ENCODE peak calls at places on chromosomes 13 and 19, in seven cellular contexts. One of them, this sample, is unnamed.

GRCh38 chr13:40139896-40140520 is 484.5 kb downstream of the COG6 start:
- DNase-seq in SJSA1: no peak
- DNase-seq in A673: no peak
- DNase-seq in mesenchymal stem cell: no peak
- DNase-seq in pancreas: no peak
- DNase-seq in keratinocyte: no peak
- DNase-seq in adrenal gland: no peak
- DNase-seq in this sample: no peak

GRCh38 chr13:37914781-37915391 is 45.3 kb upstream of the TRPC4 start:
- DNase-seq in SJSA1: no peak
- DNase-seq in A673: peak; percentile 93
- DNase-seq in mesenchymal stem cell: peak; percentile 37
- DNase-seq in pancreas: no peak
- DNase-seq in keratinocyte: peak; percentile 49
- DNase-seq in adrenal gland: no peak
- DNase-seq in this sample: no peak

GRCh38 chr13:21458816-21459701 is at the start of gene ZDHHC20:
- DNase-seq in SJSA1: peak; percentile 62
- DNase-seq in A673: peak; percentile 89
- DNase-seq in mesenchymal stem cell: peak; percentile 86
- DNase-seq in pancreas: peak; percentile 99
- DNase-seq in keratinocyte: no peak
- DNase-seq in adrenal gland: peak; percentile 90
- DNase-seq in this sample: peak; percentile 93

GRCh38 chr13:34357435-34358232 is 539.7 kb downstream of the RFC3 start:
- DNase-seq in SJSA1: peak; percentile 76
- DNase-seq in A673: peak; percentile 45
- DNase-seq in mesenchymal stem cell: peak; percentile 83
- DNase-seq in pancreas: no peak
- DNase-seq in keratinocyte: peak; percentile 67
- DNase-seq in adrenal gland: peak; percentile 59
- DNase-seq in this sample: no peak

GRCh38 chr19:54473983-54474382 is 887 bp upstream of the CDC42EP5 start:
- DNase-seq in SJSA1: no peak
- DNase-seq in A673: no peak
- DNase-seq in mesenchymal stem cell: no peak
- DNase-seq in pancreas: no peak
- DNase-seq in keratinocyte: no peak
- DNase-seq in adrenal gland: no peak
- DNase-seq in this sample: no peak

GRCh38 chr19:14496029-14496848 is at the start of gene GIPC1:
- DNase-seq in SJSA1: peak; percentile 99
- DNase-seq in A673: peak; percentile 99
- DNase-seq in mesenchymal stem cell: peak; percentile 99
- DNase-seq in pancreas: peak; percentile 95
- DNase-seq in keratinocyte: peak; percentile 91
- DNase-seq in adrenal gland: peak; percentile 98
- DNase-seq in this sample: peak; percentile 96

GRCh38 chr13:99894835-99895427 is 76.6 kb downstream of the ZIC5 start:
- DNase-seq in SJSA1: peak; percentile 59
- DNase-seq in A673: no peak
- DNase-seq in mesenchymal stem cell: peak; percentile 11
- DNase-seq in pancreas: no peak
- DNase-seq in keratinocyte: no peak
- DNase-seq in adrenal gland: no peak
- DNase-seq in this sample: no peak

GRCh38 chr19:57305056-57305455 is 15.2 kb upstream of the ZNF543 start:
- DNase-seq in SJSA1: no peak
- DNase-seq in A673: no peak
- DNase-seq in mesenchymal stem cell: peak; percentile 33
- DNase-seq in pancreas: no peak
- DNase-seq in keratinocyte: no peak
- DNase-seq in adrenal gland: no peak
- DNase-seq in this sample: no peak

GRCh38 chr13:61685683-61686013 is 270.0 kb upstream of the PCDH20 start:
- DNase-seq in SJSA1: no peak
- DNase-seq in A673: peak; percentile 48
- DNase-seq in mesenchymal stem cell: no peak
- DNase-seq in pancreas: no peak
- DNase-seq in keratinocyte: no peak
- DNase-seq in adrenal gland: no peak
- DNase-seq in this sample: no peak

GRCh38 chr13:49602005-49602404 is 16.6 kb upstream of the RCBTB1 start:
- DNase-seq in SJSA1: no peak
- DNase-seq in A673: no peak
- DNase-seq in mesenchymal stem cell: no peak
- DNase-seq in pancreas: no peak
- DNase-seq in keratinocyte: no peak
- DNase-seq in adrenal gland: no peak
- DNase-seq in this sample: no peak

GRCh38 chr19:52542984-52543664 is 15.7 kb downstream of the ZNF808 start:
- DNase-seq in SJSA1: no peak
- DNase-seq in A673: no peak
- DNase-seq in mesenchymal stem cell: no peak
- DNase-seq in pancreas: no peak
- DNase-seq in keratinocyte: no peak
- DNase-seq in adrenal gland: no peak
- DNase-seq in this sample: no peak

GRCh38 chr13:111209613-111210012 is 94.5 kb downstream of the ARHGEF7 start:
- DNase-seq in SJSA1: no peak
- DNase-seq in A673: no peak
- DNase-seq in mesenchymal stem cell: no peak
- DNase-seq in pancreas: no peak
- DNase-seq in keratinocyte: no peak
- DNase-seq in adrenal gland: no peak
- DNase-seq in this sample: no peak

GRCh38 chr19:35895911-35896642 is 4.3 kb downstream of the NFKBID start:
- DNase-seq in SJSA1: no peak
- DNase-seq in A673: no peak
- DNase-seq in mesenchymal stem cell: no peak
- DNase-seq in pancreas: no peak
- DNase-seq in keratinocyte: no peak
- DNase-seq in adrenal gland: no peak
- DNase-seq in this sample: no peak

GRCh38 chr19:13959962-13960862 is 7.9 kb downstream of the DCAF15 start:
- DNase-seq in SJSA1: no peak
- DNase-seq in A673: no peak
- DNase-seq in mesenchymal stem cell: no peak
- DNase-seq in pancreas: no peak
- DNase-seq in keratinocyte: no peak
- DNase-seq in adrenal gland: no peak
- DNase-seq in this sample: no peak

GRCh38 chr13:106753241-106753640 is 185.3 kb upstream of the ARGLU1 start:
- DNase-seq in SJSA1: no peak
- DNase-seq in A673: no peak
- DNase-seq in mesenchymal stem cell: peak; percentile 20
- DNase-seq in pancreas: no peak
- DNase-seq in keratinocyte: no peak
- DNase-seq in adrenal gland: peak; percentile 31
- DNase-seq in this sample: no peak

GRCh38 chr19:45051929-45052579 is 13.2 kb downstream of the CLASRP start:
- DNase-seq in SJSA1: no peak
- DNase-seq in A673: no peak
- DNase-seq in mesenchymal stem cell: no peak
- DNase-seq in pancreas: no peak
- DNase-seq in keratinocyte: no peak
- DNase-seq in adrenal gland: no peak
- DNase-seq in this sample: peak; percentile 85

GRCh38 chr19:41296323-41296935 is 13.5 kb upstream of the CCDC97 start:
- DNase-seq in SJSA1: no peak
- DNase-seq in A673: no peak
- DNase-seq in mesenchymal stem cell: peak; percentile 27
- DNase-seq in pancreas: no peak
- DNase-seq in keratinocyte: no peak
- DNase-seq in adrenal gland: no peak
- DNase-seq in this sample: no peak

GRCh38 chr19:56573914-56574313 is 6.6 kb downstream of the ZNF470 start:
- DNase-seq in SJSA1: no peak
- DNase-seq in A673: no peak
- DNase-seq in mesenchymal stem cell: no peak
- DNase-seq in pancreas: no peak
- DNase-seq in keratinocyte: no peak
- DNase-seq in adrenal gland: no peak
- DNase-seq in this sample: no peak

GRCh38 chr13:93235258-93236015 is 8.8 kb downstream of the GPC6 start:
- DNase-seq in SJSA1: no peak
- DNase-seq in A673: peak; percentile 86
- DNase-seq in mesenchymal stem cell: peak; percentile 49
- DNase-seq in pancreas: no peak
- DNase-seq in keratinocyte: no peak
- DNase-seq in adrenal gland: no peak
- DNase-seq in this sample: no peak

GRCh38 chr19:17090501-17091074 is 15.0 kb downstream of the MYO9B start:
- DNase-seq in SJSA1: no peak
- DNase-seq in A673: no peak
- DNase-seq in mesenchymal stem cell: peak; percentile 55
- DNase-seq in pancreas: no peak
- DNase-seq in keratinocyte: no peak
- DNase-seq in adrenal gland: peak; percentile 47
- DNase-seq in this sample: no peak

GRCh38 chr19:51690359-51691121 is 2.6 kb upstream of the SPACA6 start:
- DNase-seq in SJSA1: peak; percentile 62
- DNase-seq in A673: peak; percentile 80
- DNase-seq in mesenchymal stem cell: peak; percentile 91
- DNase-seq in pancreas: peak; percentile 81
- DNase-seq in keratinocyte: no peak
- DNase-seq in adrenal gland: peak; percentile 79
- DNase-seq in this sample: peak; percentile 58

GRCh38 chr19:33302974-33303790 is 848 bp upstream of the CEBPA start:
- DNase-seq in SJSA1: peak; percentile 34
- DNase-seq in A673: peak; percentile 60
- DNase-seq in mesenchymal stem cell: peak; percentile 66
- DNase-seq in pancreas: peak; percentile 85
- DNase-seq in keratinocyte: no peak
- DNase-seq in adrenal gland: peak; percentile 47
- DNase-seq in this sample: peak; percentile 62

GRCh38 chr19:13920940-13921744 is 15.1 kb downstream of the CC2D1A start:
- DNase-seq in SJSA1: peak; percentile 59
- DNase-seq in A673: peak; percentile 80
- DNase-seq in mesenchymal stem cell: peak; percentile 52
- DNase-seq in pancreas: no peak
- DNase-seq in keratinocyte: no peak
- DNase-seq in adrenal gland: peak; percentile 40
- DNase-seq in this sample: no peak

GRCh38 chr19:47580397-47580796 is 7.4 kb upstream of the ZNF541 start:
- DNase-seq in SJSA1: no peak
- DNase-seq in A673: no peak
- DNase-seq in mesenchymal stem cell: no peak
- DNase-seq in pancreas: no peak
- DNase-seq in keratinocyte: no peak
- DNase-seq in adrenal gland: no peak
- DNase-seq in this sample: no peak
- H3K4me1 ChIP-seq in SJSA1: peaks cover 8% of the 10 kb centered on the region
- H3K4me1 ChIP-seq in A673: no peaks in the 10 kb centered on the region
- H3K4me1 ChIP-seq in mesenchymal stem cell: peaks cover 3% of the 10 kb centered on the region
- H3K4me1 ChIP-seq in pancreas: no peaks in the 10 kb centered on the region
- H3K4me1 ChIP-seq in keratinocyte: peaks cover 19% of the 10 kb centered on the region
- H3K4me1 ChIP-seq in adrenal gland: peaks cover 6% of the 10 kb centered on the region
- H3K4me1 ChIP-seq in this sample: peaks cover 6% of the 10 kb centered on the region

DNA sequence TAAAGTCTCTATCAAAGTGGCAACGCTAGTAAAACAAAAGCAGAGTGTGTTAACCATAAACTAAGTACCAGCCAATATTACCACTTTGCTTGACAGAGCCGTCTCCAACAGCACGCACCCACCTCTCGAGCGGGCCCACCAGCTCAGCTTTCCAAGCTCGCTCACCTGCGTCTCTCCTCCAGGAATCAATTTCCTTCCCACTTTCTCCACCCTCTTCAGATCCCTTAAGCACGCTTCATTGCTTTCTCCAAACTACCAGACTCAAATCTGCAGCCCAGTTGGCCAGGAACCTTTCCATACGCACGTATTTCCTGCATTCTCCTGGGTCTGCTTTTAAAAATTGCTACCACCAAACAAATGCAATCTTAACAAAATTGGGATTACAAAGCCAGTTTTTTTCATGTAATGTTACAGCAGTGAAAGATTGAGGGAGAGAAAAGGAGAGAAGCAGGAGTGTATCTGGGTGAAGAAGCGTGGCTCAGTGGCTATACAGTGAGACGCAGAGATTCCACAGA is 1.5 kb downstream of the ENOX1 start:
- DNase-seq in SJSA1: no peak
- DNase-seq in A673: no peak
- DNase-seq in mesenchymal stem cell: no peak
- DNase-seq in pancreas: no peak
- DNase-seq in keratinocyte: no peak
- DNase-seq in adrenal gland: no peak
- DNase-seq in this sample: no peak
- H3K4me1 ChIP-seq in SJSA1: peaks cover 21% of the 10 kb centered on the region
- H3K4me1 ChIP-seq in A673: peaks cover 4% of the 10 kb centered on the region
- H3K4me1 ChIP-seq in mesenchymal stem cell: peaks cover 21% of the 10 kb centered on the region
- H3K4me1 ChIP-seq in pancreas: no peaks in the 10 kb centered on the region
- H3K4me1 ChIP-seq in keratinocyte: peaks cover 23% of the 10 kb centered on the region
- H3K4me1 ChIP-seq in adrenal gland: peaks cover 26% of the 10 kb centered on the region
- H3K4me1 ChIP-seq in this sample: peaks cover 7% of the 10 kb centered on the region

DNA sequence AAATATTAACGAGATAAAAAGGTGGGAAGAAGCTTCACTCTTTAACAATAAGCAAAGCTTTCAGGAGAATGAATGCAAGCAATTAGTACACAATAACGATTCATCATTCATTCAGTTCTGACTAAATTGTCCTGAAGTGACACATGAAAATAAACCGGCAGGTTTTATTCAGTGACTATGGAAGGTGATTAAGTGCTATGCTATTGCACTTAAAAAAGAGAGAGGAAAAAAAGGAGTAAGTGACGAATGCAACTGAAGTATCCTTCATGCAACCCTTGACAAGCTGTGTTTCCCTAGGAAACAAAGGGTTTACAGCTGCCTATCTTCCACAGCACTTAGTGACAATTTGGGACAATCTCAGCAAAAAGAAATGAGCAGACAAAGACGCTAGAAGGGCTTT is 1.4 kb downstream of the LIG4 start:
- DNase-seq in SJSA1: peak; percentile 10
- DNase-seq in A673: no peak
- DNase-seq in mesenchymal stem cell: peak; percentile 47
- DNase-seq in pancreas: no peak
- DNase-seq in keratinocyte: no peak
- DNase-seq in adrenal gland: no peak
- DNase-seq in this sample: no peak
- H3K4me1 ChIP-seq in SJSA1: peaks cover 11% of the 10 kb centered on the region
- H3K4me1 ChIP-seq in A673: peaks cover 7% of the 10 kb centered on the region
- H3K4me1 ChIP-seq in mesenchymal stem cell: peaks cover 11% of the 10 kb centered on the region
- H3K4me1 ChIP-seq in pancreas: peaks cover 13% of the 10 kb centered on the region
- H3K4me1 ChIP-seq in keratinocyte: peaks cover 16% of the 10 kb centered on the region
- H3K4me1 ChIP-seq in adrenal gland: peaks cover 21% of the 10 kb centered on the region
- H3K4me1 ChIP-seq in this sample: peaks cover 20% of the 10 kb centered on the region

DNA sequence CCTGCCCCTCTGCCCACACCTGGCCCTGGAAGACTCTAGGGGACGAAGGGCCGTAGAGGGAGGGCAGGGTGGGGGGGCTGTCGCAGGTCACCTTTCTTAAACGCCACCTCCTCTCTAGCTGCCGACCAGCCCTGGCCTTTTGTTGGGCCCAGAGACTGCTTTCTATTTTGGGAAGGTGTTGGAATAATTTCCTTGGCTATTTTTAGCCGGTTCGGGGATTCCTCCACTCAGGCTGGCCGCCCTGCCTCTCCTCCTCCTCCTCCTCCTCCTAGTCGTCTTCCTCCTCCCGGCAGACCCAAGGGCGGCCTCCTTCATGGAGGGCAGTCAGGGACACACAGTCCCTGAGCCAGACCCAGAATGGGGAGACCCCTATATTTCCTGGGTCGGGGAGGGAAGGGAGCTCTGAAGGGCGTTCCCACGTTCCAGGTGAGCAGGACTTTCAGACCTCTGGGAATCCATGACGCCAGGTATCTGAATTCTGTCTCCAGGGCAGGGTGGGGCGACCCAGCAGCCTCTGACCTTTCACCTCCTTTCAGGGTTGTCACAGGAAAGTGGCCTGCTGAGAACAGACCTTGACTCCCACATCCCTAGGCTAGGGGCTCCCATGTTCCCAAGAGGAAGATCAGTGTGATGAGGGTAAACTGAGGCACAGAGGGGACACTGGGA is 19.9 kb downstream of the GADD45B start:
- DNase-seq in SJSA1: peak; percentile 62
- DNase-seq in A673: no peak
- DNase-seq in mesenchymal stem cell: peak; percentile 80
- DNase-seq in pancreas: peak; percentile 61
- DNase-seq in keratinocyte: no peak
- DNase-seq in adrenal gland: no peak
- DNase-seq in this sample: peak; percentile 65
- H3K4me1 ChIP-seq in SJSA1: peaks cover 86% of the 10 kb centered on the region
- H3K4me1 ChIP-seq in A673: peaks cover 6% of the 10 kb centered on the region
- H3K4me1 ChIP-seq in mesenchymal stem cell: peaks cover 37% of the 10 kb centered on the region
- H3K4me1 ChIP-seq in pancreas: peaks cover 20% of the 10 kb centered on the region
- H3K4me1 ChIP-seq in keratinocyte: peaks cover 43% of the 10 kb centered on the region
- H3K4me1 ChIP-seq in adrenal gland: peaks cover 26% of the 10 kb centered on the region
- H3K4me1 ChIP-seq in this sample: peaks cover 41% of the 10 kb centered on the region